ENCODE peak calls at places on chromosomes 7 and 10, in four cellular contexts. One of them, this sample, is unnamed.
A peak's percentile ranks its signal among the peaks of the same experiment; 100 is the strongest.

GRCh38 chr10:126203746-126204145 is 184.5 kb downstream of the ADAM12 start:
- DNase-seq in neural progenitor cell: no peak
- DNase-seq in MM.1S: no peak
- DNase-seq in PC-3: no peak
- DNase-seq in this sample: no peak

GRCh38 chr7:56033671-56034432 is 17.4 kb downstream of the PSPH start:
- DNase-seq in PC-3: peak; percentile 70
- DNase-seq in MM.1S: peak; percentile 81
- DNase-seq in neural progenitor cell: peak; percentile 91
- DNase-seq in this sample: peak; percentile 80

GRCh38 chr7:150945853-150946825 is 32.0 kb downstream of the KCNH2 start:
- DNase-seq in PC-3: no peak
- DNase-seq in MM.1S: no peak
- DNase-seq in neural progenitor cell: no peak
- DNase-seq in this sample: no peak

GRCh38 chr10:72353963-72354355 is 760 bp downstream of the DNAJB12 start:
- DNase-seq in MM.1S: no peak
- DNase-seq in PC-3: no peak
- DNase-seq in neural progenitor cell: peak; percentile 64
- DNase-seq in this sample: peak; percentile 68

GRCh38 chr7:67854236-67854635 is 857.6 kb downstream of the TYW1 start:
- DNase-seq in neural progenitor cell: no peak
- DNase-seq in PC-3: no peak
- DNase-seq in MM.1S: no peak
- DNase-seq in this sample: peak; percentile 15

GRCh38 chr10:62050941-62051433 is 149.5 kb downstream of the ARID5B start:
- DNase-seq in neural progenitor cell: no peak
- DNase-seq in MM.1S: peak; percentile 90
- DNase-seq in PC-3: peak; percentile 100
- DNase-seq in this sample: peak; percentile 96

GRCh38 chr10:11685787-11686218 is 56.4 kb upstream of the ECHDC3 start:
- DNase-seq in PC-3: peak; percentile 43
- DNase-seq in MM.1S: peak; percentile 11
- DNase-seq in neural progenitor cell: no peak
- DNase-seq in this sample: peak; percentile 15

GRCh38 chr10:61471491-61471890 is 18.3 kb upstream of the TMEM26 start:
- DNase-seq in MM.1S: no peak
- DNase-seq in neural progenitor cell: no peak
- DNase-seq in PC-3: no peak
- DNase-seq in this sample: no peak

GRCh38 chr7:128155100-128155763 is 85.8 kb upstream of the LEP start:
- DNase-seq in MM.1S: no peak
- DNase-seq in neural progenitor cell: peak; percentile 38
- DNase-seq in PC-3: no peak
- DNase-seq in this sample: peak; percentile 26

GRCh38 chr7:87107949-87108757 is 44.1 kb upstream of the DMTF1 start:
- DNase-seq in PC-3: no peak
- DNase-seq in MM.1S: no peak
- DNase-seq in neural progenitor cell: no peak
- DNase-seq in this sample: no peak

GRCh38 chr7:15765753-15766152 is 79.3 kb upstream of the MEOX2 start:
- DNase-seq in PC-3: no peak
- DNase-seq in MM.1S: no peak
- DNase-seq in neural progenitor cell: no peak
- DNase-seq in this sample: no peak

GRCh38 chr10:72337039-72337629 is 17.6 kb downstream of the DNAJB12 start:
- DNase-seq in PC-3: peak; percentile 60
- DNase-seq in MM.1S: peak; percentile 29
- DNase-seq in neural progenitor cell: peak; percentile 84
- DNase-seq in this sample: peak; percentile 81

GRCh38 chr7:75722381-75722780 is 16.4 kb downstream of the HIP1 start:
- DNase-seq in MM.1S: no peak
- DNase-seq in PC-3: no peak
- DNase-seq in neural progenitor cell: no peak
- DNase-seq in this sample: no peak

GRCh38 chr7:137658194-137658900 is 188.4 kb downstream of the DGKI start:
- DNase-seq in neural progenitor cell: no peak
- DNase-seq in MM.1S: no peak
- DNase-seq in PC-3: no peak
- DNase-seq in this sample: no peak

GRCh38 chr10:68508090-68508489 is 19.2 kb downstream of the SLC25A16 start:
- DNase-seq in MM.1S: no peak
- DNase-seq in neural progenitor cell: no peak
- DNase-seq in PC-3: no peak
- DNase-seq in this sample: no peak

GRCh38 chr7:127251048-127251451 is 1.7 kb downstream of the GRM8 start:
- DNase-seq in PC-3: no peak
- DNase-seq in MM.1S: no peak
- DNase-seq in neural progenitor cell: peak; percentile 32
- DNase-seq in this sample: peak; percentile 16

GRCh38 chr10:13483073-13483472 is 45.7 kb downstream of the BEND7 start:
- DNase-seq in neural progenitor cell: no peak
- DNase-seq in MM.1S: no peak
- DNase-seq in PC-3: no peak
- DNase-seq in this sample: no peak

GRCh38 chr10:27410153-27410552 is 94.0 kb upstream of the RAB18 start:
- DNase-seq in MM.1S: no peak
- DNase-seq in PC-3: no peak
- DNase-seq in neural progenitor cell: no peak
- DNase-seq in this sample: no peak

GRCh38 chr10:124011464-124011863 is 81.9 kb downstream of the CHST15 start:
- DNase-seq in MM.1S: no peak
- DNase-seq in neural progenitor cell: no peak
- DNase-seq in PC-3: no peak
- DNase-seq in this sample: no peak

GRCh38 chr10:59625842-59626522 is 83.7 kb downstream of the SLC16A9 start:
- DNase-seq in PC-3: peak; percentile 95
- DNase-seq in MM.1S: peak; percentile 76
- DNase-seq in neural progenitor cell: peak; percentile 89
- DNase-seq in this sample: peak; percentile 80

GRCh38 chr7:101308245-101309085 is 13.1 kb downstream of the IFT22 start:
- DNase-seq in PC-3: peak; percentile 85
- DNase-seq in MM.1S: peak; percentile 39
- DNase-seq in neural progenitor cell: peak; percentile 74
- DNase-seq in this sample: peak; percentile 44

GRCh38 chr10:96073722-96074121 is 30.3 kb downstream of the CCNJ start:
- DNase-seq in MM.1S: no peak
- DNase-seq in neural progenitor cell: no peak
- DNase-seq in PC-3: peak; percentile 40
- DNase-seq in this sample: peak; percentile 32

GRCh38 chr10:109902992-109903947 is 20.0 kb downstream of the XPNPEP1 start:
- DNase-seq in MM.1S: peak; percentile 81
- DNase-seq in neural progenitor cell: no peak
- DNase-seq in PC-3: peak; percentile 30
- DNase-seq in this sample: peak; percentile 76

GRCh38 chr10:12564173-12564572 is 214.8 kb downstream of the CAMK1D start:
- DNase-seq in MM.1S: no peak
- DNase-seq in PC-3: peak; percentile 34
- DNase-seq in neural progenitor cell: no peak
- DNase-seq in this sample: peak; percentile 25

GRCh38 chr7:95045236-95045923 is 138.0 kb downstream of the PPP1R9A start:
- DNase-seq in MM.1S: peak; percentile 23
- DNase-seq in PC-3: peak; percentile 66
- DNase-seq in neural progenitor cell: peak; percentile 6
- DNase-seq in this sample: peak; percentile 35

GRCh38 chr10:49185213-49185612 is 3.0 kb downstream of the TMEM273 start:
- DNase-seq in MM.1S: no peak
- DNase-seq in PC-3: no peak
- DNase-seq in neural progenitor cell: no peak
- DNase-seq in this sample: no peak

GRCh38 chr10:49186613-49187012 is 1.6 kb downstream of the TMEM273 start:
- DNase-seq in neural progenitor cell: no peak
- DNase-seq in PC-3: no peak
- DNase-seq in MM.1S: no peak
- DNase-seq in this sample: no peak

GRCh38 chr10:49182776-49183175 is 5.4 kb downstream of the TMEM273 start:
- DNase-seq in MM.1S: no peak
- DNase-seq in neural progenitor cell: no peak
- DNase-seq in PC-3: no peak
- DNase-seq in this sample: no peak

GRCh38 chr10:49184642-49185111 is 3.5 kb downstream of the TMEM273 start:
- DNase-seq in MM.1S: no peak
- DNase-seq in neural progenitor cell: no peak
- DNase-seq in PC-3: no peak
- DNase-seq in this sample: no peak

GRCh38 chr10:49183596-49184542 is 4.3 kb downstream of the TMEM273 start:
- DNase-seq in neural progenitor cell: no peak
- DNase-seq in PC-3: no peak
- DNase-seq in MM.1S: no peak
- DNase-seq in this sample: no peak
- H3K4me1 ChIP-seq in neural progenitor cell: peaks cover 8% of the 10 kb centered on the region
- H3K4me1 ChIP-seq in PC-3: no peaks in the 10 kb centered on the region
- H3K4me1 ChIP-seq in MM.1S: peaks cover 6% of the 10 kb centered on the region
- H3K4me1 ChIP-seq in this sample: no peaks in the 10 kb centered on the region

DNA sequence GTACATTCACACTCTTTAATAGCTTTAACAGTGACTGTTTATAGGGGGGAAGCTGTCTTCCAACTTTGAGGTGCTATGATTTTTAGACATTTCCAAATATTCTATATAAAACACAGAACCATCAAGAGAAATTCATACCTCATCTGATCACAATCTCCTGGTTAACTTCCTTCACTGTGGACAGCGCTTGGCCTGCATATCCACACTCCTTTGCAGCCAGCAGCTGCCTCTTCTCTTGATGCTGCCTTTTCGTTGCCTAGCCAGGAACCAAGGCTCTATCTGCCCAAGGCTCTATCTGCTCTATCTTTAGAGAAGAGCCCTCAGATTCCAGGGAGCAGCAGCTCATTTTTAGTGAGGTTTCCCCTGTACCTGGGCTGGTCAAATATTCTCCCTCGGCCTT is 252.0 kb downstream of the PTEN start:
- DNase-seq in PC-3: no peak
- DNase-seq in neural progenitor cell: no peak
- DNase-seq in MM.1S: no peak
- DNase-seq in this sample: peak; percentile 18
- H3F3A ChIP-seq in PC-3: no peaks in the 10 kb centered on the region
- H3F3A ChIP-seq in neural progenitor cell: no peaks in the 10 kb centered on the region
- H3F3A ChIP-seq in MM.1S: no peaks in the 10 kb centered on the region
- H3F3A ChIP-seq in this sample: peaks cover 40% of the 10 kb centered on the region

GRCh38 chr7:39651262-39651661 is 27.9 kb downstream of the RALA start:
- DNase-seq in MM.1S: no peak
- DNase-seq in PC-3: no peak
- DNase-seq in neural progenitor cell: no peak
- DNase-seq in this sample: peak; percentile 67
- H3K9ac ChIP-seq in MM.1S: no peak overlapping the region
- H3K9ac ChIP-seq in PC-3: no peak overlapping the region
- H3K9ac ChIP-seq in neural progenitor cell: no peak overlapping the region
- H3K9ac ChIP-seq in this sample: peak overlapping the region; percentile 53

GRCh38 chr10:93435621-93436385 is 46.3 kb downstream of the MYOF start:
- DNase-seq in PC-3: no peak
- DNase-seq in neural progenitor cell: peak; percentile 83
- DNase-seq in MM.1S: no peak
- DNase-seq in this sample: peak; percentile 55

GRCh38 chr10:93436577-93436976 is 45.6 kb downstream of the MYOF start:
- DNase-seq in neural progenitor cell: no peak
- DNase-seq in MM.1S: no peak
- DNase-seq in PC-3: peak; percentile 76
- DNase-seq in this sample: peak; percentile 97

GRCh38 chr10:93437000-93437945 is 44.9 kb downstream of the MYOF start:
- DNase-seq in neural progenitor cell: peak; percentile 37
- DNase-seq in MM.1S: no peak
- DNase-seq in PC-3: peak; percentile 91
- DNase-seq in this sample: peak; percentile 99

GRCh38 chr10:93437946-93438795 is 44.0 kb downstream of the MYOF start:
- DNase-seq in PC-3: no peak
- DNase-seq in neural progenitor cell: peak; percentile 63
- DNase-seq in MM.1S: no peak
- DNase-seq in this sample: peak; percentile 74

GRCh38 chr10:93435061-93435491 is 47.1 kb downstream of the MYOF start:
- DNase-seq in PC-3: no peak
- DNase-seq in MM.1S: no peak
- DNase-seq in neural progenitor cell: no peak
- DNase-seq in this sample: no peak
- H3K4me1 ChIP-seq in PC-3: peaks cover 41% of the 10 kb centered on the region
- H3K4me1 ChIP-seq in MM.1S: no peaks in the 10 kb centered on the region
- H3K4me1 ChIP-seq in neural progenitor cell: peaks cover 43% of the 10 kb centered on the region
- H3K4me1 ChIP-seq in this sample: peaks cover 51% of the 10 kb centered on the region

This sample was measured in GM23248.